ENCODE peak calls at places on chromosomes 13 and 19, in four cellular contexts. B, O, I and C are unnamed samples.

GRCh38 chr13:71046360-71047079 is 820.5 kb downstream of the DACH1 start:
- DNase-seq in B (no peak), O (no peak), I (no peak), C (no peak)

GRCh38 chr19:12788682-12789097 is 2.6 kb upstream of the JUNB start:
- DNase-seq in O (peak; percentile 87), B (peak; percentile 69), I (peak; percentile 93), C (peak; percentile 93)

GRCh38 chr13:33615436-33615835 is 202.5 kb upstream of the RFC3 start:
- DNase-seq in O (no peak), I (no peak), B (no peak), C (no peak)

GRCh38 chr19:41205995-41206394 is 13.0 kb downstream of the CYP2S1 start:
- DNase-seq in I (no peak), O (no peak), B (no peak), C (no peak)

GRCh38 chr19:2775556-2776430 is 7.3 kb downstream of the SGTA start:
- DNase-seq in B (peak; percentile 75), O (no peak), I (peak; percentile 45), C (no peak)

GRCh38 chr13:102847272-102848234 is 1.7 kb downstream of the ERCC5 start:
- DNase-seq in B (no peak), I (no peak), O (no peak), C (peak; percentile 56)

GRCh38 chr19:11265785-11266236 is 3.5 kb upstream of the DOCK6 start:
- DNase-seq in O (no peak), I (peak; percentile 97), B (no peak), C (no peak)

GRCh38 chr19:35144600-35145436 is 1.8 kb downstream of the FXYD7 start:
- DNase-seq in O (peak; percentile 34), I (peak; percentile 89), B (peak; percentile 28), C (peak; percentile 36)

GRCh38 chr13:36357692-36358091 is 11.5 kb upstream of the SPART start:
- DNase-seq in B (no peak), I (no peak), O (peak; percentile 57), C (no peak)

GRCh38 chr13:98879965-98880364 is 97.9 kb downstream of the DOCK9 start:
- DNase-seq in B (no peak), I (no peak), O (no peak), C (no peak)

GRCh38 chr19:45884682-45885555 is 1.0 kb downstream of the IRF2BP1 start:
- DNase-seq in I (no peak), B (no peak), O (peak; percentile 61), C (no peak)

GRCh38 chr19:50564229-50565105 is 3.8 kb downstream of the LRRC4B start:
- DNase-seq in O (no peak), I (no peak), B (no peak), C (no peak)

GRCh38 chr13:97116754-97117153 is 105.4 kb upstream of the MBNL2 start:
- DNase-seq in B (no peak), I (no peak), O (no peak), C (peak; percentile 26)

GRCh38 chr13:71304861-71305260 is 562.1 kb downstream of the DACH1 start:
- DNase-seq in B (no peak), I (no peak), O (no peak), C (no peak)

GRCh38 chr19:13281567-13282291 is 131.5 kb downstream of the IER2 start:
- DNase-seq in I (no peak), O (no peak), B (no peak), C (no peak)

GRCh38 chr19:53536223-53536543 is 1.8 kb upstream of the ZNF331 start:
- DNase-seq in O (no peak), I (no peak), B (no peak), C (no peak)

GRCh38 chr19:8571006-8571411 is 6.2 kb downstream of the MYO1F start:
- DNase-seq in I (peak; percentile 38), O (no peak), B (peak; percentile 70), C (peak; percentile 77)

GRCh38 chr19:6374179-6374709 is 1.5 kb downstream of the PSPN start:
- DNase-seq in O (peak; percentile 60), B (no peak), I (peak; percentile 27), C (no peak)

GRCh38 chr19:19105365-19106060 is 32.8 kb downstream of the TMEM161A start:
- DNase-seq in I (peak; percentile 74), B (peak; percentile 43), O (peak; percentile 87), C (no peak)

GRCh38 chr13:31409678-31410356 is 210.0 kb downstream of the B3GLCT start:
- DNase-seq in B (no peak), I (peak; percentile 28), O (no peak), C (no peak)

GRCh38 chr19:11390933-11391680 is 7.0 kb upstream of the EPOR start:
- DNase-seq in B (no peak), I (no peak), O (no peak), C (no peak)

GRCh38 chr19:51002542-51003311 is 1.3 kb upstream of the KLK8 start:
- DNase-seq in I (peak; percentile 37), B (no peak), O (peak; percentile 28), C (peak; percentile 45)

DNA sequence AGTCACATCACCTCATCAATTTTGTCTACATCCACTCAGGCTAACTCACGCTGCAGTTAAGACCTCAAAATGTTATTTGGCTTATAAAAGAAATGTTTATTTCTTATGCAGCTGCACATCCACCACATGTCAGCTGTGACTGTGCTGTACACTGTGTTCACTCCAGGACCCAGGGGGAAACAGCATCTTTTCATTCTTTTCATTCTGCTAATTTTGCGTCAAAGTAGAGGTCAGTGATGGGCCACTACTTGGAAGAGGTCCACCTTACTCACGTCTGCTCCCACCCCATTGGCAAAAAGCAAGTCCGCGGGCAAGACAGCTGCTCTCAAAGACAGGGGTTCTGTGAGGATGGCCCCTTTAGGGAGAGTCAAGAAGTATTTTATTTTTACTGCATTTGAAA is 4.5 kb upstream of the DCT start:
- DNase-seq in B (no peak), I (no peak), O (no peak), C (no peak)
- H3K4me3 ChIP-seq in B (no peak overlapping the region), I (no peak overlapping the region), O (no peak overlapping the region), C (no peak overlapping the region)

GRCh38 chr19:33210266-33210940 is 15.2 kb downstream of the SLC7A10 start:
- DNase-seq in I (no peak), B (no peak), O (no peak), C (no peak)

GRCh38 chr19:33208371-33208770 is 14.2 kb downstream of the LRP3 start:
- DNase-seq in I (no peak), B (no peak), O (no peak), C (no peak)

GRCh38 chr19:33208904-33209843 is 15.0 kb downstream of the LRP3 start:
- DNase-seq in B (no peak), O (peak; percentile 74), I (no peak), C (no peak)

GRCh38 chr19:33207903-33208302 is 13.8 kb downstream of the LRP3 start:
- DNase-seq in O (no peak), I (no peak), B (no peak), C (no peak)

DNA sequence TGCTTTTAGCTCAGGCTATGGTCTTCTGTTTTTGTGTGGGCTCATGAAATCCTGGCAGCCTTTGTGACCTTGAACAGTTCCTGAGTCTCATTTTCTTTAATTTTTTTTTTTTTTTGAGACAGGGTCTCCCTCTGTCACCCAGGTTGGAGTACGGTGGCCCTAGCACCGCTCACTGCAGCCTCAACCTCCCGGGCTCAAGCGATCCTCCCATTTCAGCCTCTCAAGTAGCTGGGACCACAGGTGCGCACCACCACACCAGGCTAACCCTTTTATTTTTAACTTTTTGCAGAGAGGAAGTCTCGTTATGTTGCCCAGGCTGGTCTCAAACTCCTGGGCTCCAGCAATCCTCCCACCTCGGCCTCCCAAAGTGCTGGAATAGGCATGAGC is 15.7 kb downstream of the LRP3 start:
- DNase-seq in B (no peak), O (no peak), I (no peak), C (no peak)
- TF ChIP-seq CTCF in B (no peak), O (no peak), I (no peak), C (no peak)

GRCh38 chr13:40052954-40053353 is 397.5 kb downstream of the COG6 start:
- DNase-seq in I (no peak), B (no peak), O (no peak), C (no peak)
- H3K4me3 ChIP-seq in I (no peak overlapping the region), B (no peak overlapping the region), O (no peak overlapping the region), C (no peak overlapping the region)

GRCh38 chr13:38582133-38582532 is 104.7 kb upstream of the FREM2 start:
- DNase-seq in B (no peak), O (no peak), I (peak; percentile 21), C (peak; percentile 40)
- TF ChIP-seq CTCF in B (peak; percentile 33), O (peak; percentile 14), I (peak; percentile 35), C (peak; percentile 33)

DNA sequence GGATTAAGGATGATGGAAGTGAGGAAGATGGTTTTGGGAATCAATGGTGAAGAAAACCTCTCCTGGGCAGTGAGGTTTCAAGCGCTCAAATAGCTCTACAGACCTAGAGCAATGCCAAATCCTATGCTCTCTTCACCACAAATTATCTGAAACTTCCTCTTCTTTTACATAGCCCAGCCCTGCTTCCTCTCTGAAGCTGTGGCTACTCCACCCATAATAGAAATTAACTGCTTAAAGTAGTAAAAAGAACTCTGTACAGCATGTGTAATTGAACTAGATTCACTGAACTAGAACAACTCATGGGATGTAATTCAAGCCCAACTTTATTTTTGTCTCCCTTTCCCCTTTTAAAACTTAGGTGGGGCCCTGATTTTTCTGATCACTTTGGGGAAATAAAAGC is 20.4 kb upstream of the IFT88 start:
- DNase-seq in O (no peak), I (no peak), B (no peak), C (no peak)
- H3K4me3 ChIP-seq in O (no peak overlapping the region), I (no peak overlapping the region), B (no peak overlapping the region), C (no peak overlapping the region)

DNA sequence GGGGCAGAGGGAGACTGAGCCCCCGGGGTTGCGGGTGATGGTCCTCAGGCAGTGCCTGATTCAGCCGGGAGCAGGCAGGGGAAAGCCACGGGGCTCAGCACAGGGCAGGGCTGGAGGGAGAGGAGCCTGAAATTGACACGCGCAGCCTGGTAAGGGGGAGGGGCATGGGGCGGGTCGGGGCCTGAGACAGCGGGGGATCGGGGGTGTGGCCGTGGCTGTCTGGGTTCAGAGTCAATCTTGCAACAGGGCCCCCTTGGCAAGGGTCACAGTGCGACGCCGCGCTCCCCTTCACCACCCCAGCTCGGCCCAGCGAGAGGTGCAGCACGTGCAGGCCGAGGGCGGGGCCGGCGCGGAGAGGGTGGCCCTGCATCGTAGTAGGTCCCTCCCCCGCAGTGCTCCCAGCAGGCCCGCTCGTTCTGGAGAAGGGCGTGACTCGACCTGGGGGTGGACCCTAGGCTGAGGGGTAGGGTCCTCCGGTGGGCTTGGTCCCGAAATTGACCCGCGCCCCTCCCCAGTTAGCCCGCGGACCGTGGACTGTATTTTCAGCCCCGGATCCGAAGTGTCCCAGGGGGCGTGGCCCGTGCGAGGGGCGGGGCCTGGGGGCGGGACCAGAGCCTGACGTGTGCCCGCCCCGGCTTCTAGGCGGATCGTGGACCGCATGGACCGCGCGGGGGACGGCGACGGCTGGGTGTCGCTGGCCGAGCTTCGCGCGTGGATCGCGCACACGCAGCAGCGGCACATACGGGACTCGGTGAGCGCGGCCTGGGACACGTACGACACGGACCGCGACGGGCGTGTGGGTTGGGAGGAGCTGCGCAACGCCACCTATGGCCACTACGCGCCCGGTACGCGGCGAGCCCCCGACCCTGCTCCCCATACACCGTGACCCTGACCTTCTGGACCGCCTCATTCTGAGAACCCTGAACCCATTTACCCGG is 6.0 kb downstream of the RCN3 start:
- DNase-seq in O (peak; percentile 89), I (peak; percentile 61), B (peak; percentile 82), C (peak; percentile 77)
- TF ChIP-seq CTCF in O (no peak), I (no peak), B (peak; percentile 2), C (peak; percentile 51)